ENCODE peak calls at places on chromosomes 7 and 10, in four cellular contexts. One of them, this sample, is unnamed.

GRCh38 chr7:94483843-94484242 is 25.8 kb upstream of the CASD1 start:
- DNase-seq in uterus: no peak
- DNase-seq in mammary epithelial cell: no peak
- DNase-seq in A549: no peak
- DNase-seq in this sample: no peak

GRCh38 chr7:150974468-150975391 is 3.4 kb downstream of the KCNH2 start:
- DNase-seq in uterus: peak; percentile 74
- DNase-seq in A549: peak; percentile 71
- DNase-seq in mammary epithelial cell: no peak
- DNase-seq in this sample: no peak

GRCh38 chr10:114356786-114357588 is 47.3 kb downstream of the AFAP1L2 start:
- DNase-seq in A549: no peak
- DNase-seq in uterus: no peak
- DNase-seq in mammary epithelial cell: peak; percentile 72
- DNase-seq in this sample: no peak

GRCh38 chr10:6174201-6174874 is 28.4 kb upstream of the PFKFB3 start:
- DNase-seq in uterus: no peak
- DNase-seq in A549: no peak
- DNase-seq in mammary epithelial cell: no peak
- DNase-seq in this sample: peak; percentile 61

GRCh38 chr7:6271694-6272371 is 591 bp downstream of the CYTH3 start:
- DNase-seq in uterus: peak; percentile 42
- DNase-seq in mammary epithelial cell: no peak
- DNase-seq in A549: peak; percentile 25
- DNase-seq in this sample: no peak

GRCh38 chr7:158362001-158362400 is 225.6 kb downstream of the PTPRN2 start:
- DNase-seq in mammary epithelial cell: no peak
- DNase-seq in uterus: no peak
- DNase-seq in A549: no peak
- DNase-seq in this sample: no peak

GRCh38 chr10:120506674-120507073 is 49.6 kb downstream of the PLPP4 start:
- DNase-seq in uterus: no peak
- DNase-seq in mammary epithelial cell: peak; percentile 80
- DNase-seq in A549: no peak
- DNase-seq in this sample: no peak

GRCh38 chr10:93745411-93746065 is 12.2 kb upstream of the LGI1 start:
- DNase-seq in uterus: no peak
- DNase-seq in mammary epithelial cell: no peak
- DNase-seq in A549: peak; percentile 32
- DNase-seq in this sample: peak; percentile 34

GRCh38 chr10:97780991-97781540 is 9.3 kb upstream of the SFRP5 start:
- DNase-seq in A549: no peak
- DNase-seq in uterus: no peak
- DNase-seq in mammary epithelial cell: no peak
- DNase-seq in this sample: no peak

GRCh38 chr7:111708072-111708471 is 145.8 kb upstream of the IMMP2L start:
- DNase-seq in uterus: no peak
- DNase-seq in A549: no peak
- DNase-seq in mammary epithelial cell: no peak
- DNase-seq in this sample: no peak

GRCh38 chr10:57202356-57202755 is 841.3 kb upstream of the ZWINT start:
- DNase-seq in uterus: no peak
- DNase-seq in A549: no peak
- DNase-seq in mammary epithelial cell: no peak
- DNase-seq in this sample: no peak

GRCh38 chr10:67553266-67553665 is 142.7 kb downstream of the CTNNA3 start:
- DNase-seq in uterus: no peak
- DNase-seq in A549: no peak
- DNase-seq in mammary epithelial cell: no peak
- DNase-seq in this sample: no peak

GRCh38 chr7:71637578-71637977 is 505.6 kb downstream of the GALNT17 start:
- DNase-seq in mammary epithelial cell: no peak
- DNase-seq in A549: no peak
- DNase-seq in uterus: no peak
- DNase-seq in this sample: no peak

GRCh38 chr10:80500572-80501380 is 36.9 kb upstream of the SH2D4B start:
- DNase-seq in uterus: no peak
- DNase-seq in mammary epithelial cell: no peak
- DNase-seq in A549: no peak
- DNase-seq in this sample: no peak

GRCh38 chr7:1942704-1943294 is 272.7 kb downstream of the ELFN1 start:
- DNase-seq in mammary epithelial cell: no peak
- DNase-seq in A549: no peak
- DNase-seq in uterus: no peak
- DNase-seq in this sample: no peak

GRCh38 chr10:30701471-30702173 is 72.1 kb upstream of the LYZL2 start:
- DNase-seq in uterus: peak; percentile 24
- DNase-seq in mammary epithelial cell: no peak
- DNase-seq in A549: no peak
- DNase-seq in this sample: no peak

GRCh38 chr7:126702242-126703016 is 550.3 kb downstream of the GRM8 start:
- DNase-seq in A549: no peak
- DNase-seq in mammary epithelial cell: no peak
- DNase-seq in uterus: no peak
- DNase-seq in this sample: no peak

GRCh38 chr10:33723181-33723580 is 388.7 kb upstream of the NRP1 start:
- DNase-seq in mammary epithelial cell: peak; percentile 82
- DNase-seq in A549: no peak
- DNase-seq in uterus: no peak
- DNase-seq in this sample: no peak

GRCh38 chr7:33733865-33734650 is 171.3 kb upstream of the BMPER start:
- DNase-seq in A549: no peak
- DNase-seq in mammary epithelial cell: no peak
- DNase-seq in uterus: no peak
- DNase-seq in this sample: no peak

GRCh38 chr7:108149908-108150307 is 19.7 kb upstream of the LAMB4 start:
- DNase-seq in mammary epithelial cell: no peak
- DNase-seq in uterus: no peak
- DNase-seq in A549: no peak
- DNase-seq in this sample: no peak

GRCh38 chr10:132654708-132655661 is 117.4 kb downstream of the INPP5A start:
- DNase-seq in A549: peak; percentile 86
- DNase-seq in mammary epithelial cell: peak; percentile 30
- DNase-seq in uterus: peak; percentile 59
- DNase-seq in this sample: no peak

GRCh38 chr7:73515184-73515583 is 6.9 kb downstream of the BAZ1B start:
- DNase-seq in mammary epithelial cell: no peak
- DNase-seq in uterus: no peak
- DNase-seq in A549: no peak
- DNase-seq in this sample: no peak

GRCh38 chr10:787933-788651 is 98.6 kb upstream of the DIP2C start:
- DNase-seq in A549: no peak
- DNase-seq in uterus: no peak
- DNase-seq in mammary epithelial cell: no peak
- DNase-seq in this sample: no peak

GRCh38 chr10:130805635-130806030 is 505.9 kb downstream of the TCERG1L start:
- DNase-seq in uterus: no peak
- DNase-seq in mammary epithelial cell: no peak
- DNase-seq in A549: no peak
- DNase-seq in this sample: no peak

GRCh38 chr7:154568346-154568745 is 434.6 kb downstream of the PAXIP1 start:
- DNase-seq in uterus: no peak
- DNase-seq in mammary epithelial cell: no peak
- DNase-seq in A549: no peak
- DNase-seq in this sample: no peak

GRCh38 chr10:1063232-1063862 is 7.2 kb downstream of the WDR37 start:
- DNase-seq in A549: no peak
- DNase-seq in mammary epithelial cell: no peak
- DNase-seq in uterus: no peak
- DNase-seq in this sample: no peak

GRCh38 chr10:4111593-4111992 is 326.6 kb upstream of the KLF6 start:
- DNase-seq in uterus: no peak
- DNase-seq in mammary epithelial cell: no peak
- DNase-seq in A549: no peak
- DNase-seq in this sample: no peak

GRCh38 chr7:28625446-28625845 is 213.1 kb downstream of the CREB5 start:
- DNase-seq in mammary epithelial cell: no peak
- DNase-seq in A549: no peak
- DNase-seq in uterus: no peak
- DNase-seq in this sample: no peak

GRCh38 chr10:133350283-133350949 is 3.2 kb downstream of the PRAP1 start:
- DNase-seq in uterus: no peak
- DNase-seq in mammary epithelial cell: no peak
- DNase-seq in A549: no peak
- DNase-seq in this sample: no peak

GRCh38 chr10:80453715-80454525 is at the start of gene TSPAN14:
- DNase-seq in uterus: peak; percentile 89
- DNase-seq in mammary epithelial cell: peak; percentile 78
- DNase-seq in A549: peak; percentile 72
- DNase-seq in this sample: peak; percentile 52

GRCh38 chr7:72187179-72187578 is 225.0 kb downstream of the CALN1 start:
- DNase-seq in uterus: no peak
- DNase-seq in A549: no peak
- DNase-seq in mammary epithelial cell: no peak
- DNase-seq in this sample: no peak

GRCh38 chr7:13628231-13629001 is 361.1 kb downstream of the ETV1 start:
- DNase-seq in uterus: no peak
- DNase-seq in mammary epithelial cell: peak; percentile 41
- DNase-seq in A549: no peak
- DNase-seq in this sample: no peak

GRCh38 chr10:117140525-117140902 is 2.4 kb upstream of the VAX1 start:
- DNase-seq in mammary epithelial cell: no peak
- DNase-seq in uterus: no peak
- DNase-seq in A549: no peak
- DNase-seq in this sample: no peak

GRCh38 chr10:102381983-102382382 is 13.5 kb upstream of the NFKB2 start:
- DNase-seq in uterus: no peak
- DNase-seq in A549: no peak
- DNase-seq in mammary epithelial cell: no peak
- DNase-seq in this sample: no peak

GRCh38 chr7:121604627-121605296 is 208.7 kb upstream of the FAM3C start:
- DNase-seq in uterus: no peak
- DNase-seq in mammary epithelial cell: peak; percentile 75
- DNase-seq in A549: no peak
- DNase-seq in this sample: no peak

GRCh38 chr10:111545806-111546205 is 469.0 kb downstream of the ADRA2A start:
- DNase-seq in uterus: no peak
- DNase-seq in A549: no peak
- DNase-seq in mammary epithelial cell: no peak
- DNase-seq in this sample: no peak

GRCh38 chr10:72108811-72109618 is 20.7 kb upstream of the SPOCK2 start:
- DNase-seq in uterus: no peak
- DNase-seq in A549: no peak
- DNase-seq in mammary epithelial cell: no peak
- DNase-seq in this sample: no peak
- H3K27ac ChIP-seq in uterus: no peak overlapping the region
- H3K27ac ChIP-seq in A549: no peak overlapping the region
- H3K27ac ChIP-seq in mammary epithelial cell: peak overlapping the region; percentile 95
- H3K27ac ChIP-seq in this sample: peak overlapping the region; percentile 10

DNA sequence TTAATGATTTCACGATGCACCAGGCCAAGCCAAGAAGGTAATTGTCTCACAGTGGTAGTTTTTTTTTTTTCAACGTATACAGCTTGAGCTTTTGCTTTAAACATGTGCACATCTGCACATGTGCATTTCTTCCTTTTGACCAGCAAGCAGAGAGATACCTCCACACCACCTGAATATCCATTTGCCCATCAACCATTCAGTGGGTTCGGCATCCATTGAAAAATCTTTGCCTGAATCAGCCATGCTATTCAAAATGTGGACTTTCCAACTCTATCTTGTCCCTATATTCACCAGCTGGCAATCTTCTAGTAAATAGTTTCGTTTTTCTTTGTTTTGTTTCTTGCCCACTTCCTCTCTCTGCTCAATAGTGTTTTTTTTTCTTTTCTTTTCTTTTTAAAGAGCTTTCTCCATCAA is 7.7 kb upstream of the TRA2A start:
- DNase-seq in uterus: no peak
- DNase-seq in mammary epithelial cell: no peak
- DNase-seq in A549: no peak
- DNase-seq in this sample: no peak
- H3K27ac ChIP-seq in uterus: no peak overlapping the region
- H3K27ac ChIP-seq in mammary epithelial cell: no peak overlapping the region
- H3K27ac ChIP-seq in A549: no peak overlapping the region
- H3K27ac ChIP-seq in this sample: no peak overlapping the region

GRCh38 chr7:125391921-125392320 is 462.3 kb upstream of the POT1 start:
- DNase-seq in mammary epithelial cell: no peak
- DNase-seq in uterus: no peak
- DNase-seq in A549: no peak
- DNase-seq in this sample: no peak

GRCh38 chr7:125382401-125382800 is 452.8 kb upstream of the POT1 start:
- DNase-seq in uterus: no peak
- DNase-seq in A549: no peak
- DNase-seq in mammary epithelial cell: no peak
- DNase-seq in this sample: no peak

GRCh38 chr7:125390866-125391265 is 461.2 kb upstream of the POT1 start:
- DNase-seq in uterus: no peak
- DNase-seq in A549: no peak
- DNase-seq in mammary epithelial cell: no peak
- DNase-seq in this sample: no peak

GRCh38 chr7:125383324-125383723 is 453.7 kb upstream of the POT1 start:
- DNase-seq in uterus: no peak
- DNase-seq in mammary epithelial cell: peak; percentile 4
- DNase-seq in A549: no peak
- DNase-seq in this sample: no peak

GRCh38 chr7:125386211-125386610 is 456.6 kb upstream of the POT1 start:
- DNase-seq in mammary epithelial cell: no peak
- DNase-seq in uterus: no peak
- DNase-seq in A549: no peak
- DNase-seq in this sample: no peak
- H3K27ac ChIP-seq in mammary epithelial cell: no peak overlapping the region
- H3K27ac ChIP-seq in uterus: no peak overlapping the region
- H3K27ac ChIP-seq in A549: no peak overlapping the region
- H3K27ac ChIP-seq in this sample: no peak overlapping the region

GRCh38 chr7:134899729-134900128 is 86.6 kb upstream of the AGBL3 start:
- DNase-seq in uterus: no peak
- DNase-seq in mammary epithelial cell: peak; percentile 79
- DNase-seq in A549: no peak
- DNase-seq in this sample: no peak
- H3K27ac ChIP-seq in uterus: peak overlapping the region; percentile 62
- H3K27ac ChIP-seq in mammary epithelial cell: peak overlapping the region; percentile 59
- H3K27ac ChIP-seq in A549: peak overlapping the region; percentile 86
- H3K27ac ChIP-seq in this sample: peak overlapping the region; percentile 16

DNA sequence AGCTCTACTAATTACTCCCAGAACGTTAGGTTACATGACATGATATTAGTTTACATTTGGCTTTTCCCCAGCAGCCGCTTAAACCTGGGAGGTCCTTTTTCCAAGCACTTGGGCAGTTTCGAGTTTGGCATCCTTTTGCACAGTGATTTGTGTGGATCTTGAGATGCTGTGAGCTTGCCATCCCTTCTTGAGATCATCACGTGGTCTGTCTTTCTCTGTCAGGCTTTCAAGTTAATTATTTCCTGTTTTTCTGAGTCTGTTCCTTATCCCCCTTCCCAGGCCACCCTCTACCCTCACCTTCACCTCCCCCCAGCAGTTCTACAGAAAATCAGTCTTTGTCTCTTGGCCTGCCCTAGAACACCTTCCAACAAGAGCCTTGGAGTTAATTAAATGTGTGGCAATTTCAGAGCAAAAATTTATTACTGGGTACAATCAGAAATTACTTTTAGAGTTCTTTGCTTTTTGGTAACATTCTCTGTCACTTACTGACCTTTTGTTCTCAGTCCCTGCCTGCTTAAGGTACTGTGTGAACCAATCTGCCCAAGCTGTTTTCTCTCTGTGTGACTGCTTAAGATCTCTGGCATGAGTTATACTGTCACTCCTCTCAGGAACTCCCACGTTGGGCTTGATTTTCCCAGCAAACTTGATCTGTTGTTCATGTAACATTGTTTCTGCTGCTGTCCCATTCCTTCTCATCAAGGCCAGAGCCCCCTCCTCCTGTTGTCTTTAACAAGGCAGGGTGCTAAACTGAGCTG is 3.1 kb upstream of the SLF2 start:
- DNase-seq in mammary epithelial cell: no peak
- DNase-seq in uterus: peak; percentile 26
- DNase-seq in A549: no peak
- DNase-seq in this sample: no peak
- H3K27ac ChIP-seq in mammary epithelial cell: no peak overlapping the region
- H3K27ac ChIP-seq in uterus: peak overlapping the region; percentile 65
- H3K27ac ChIP-seq in A549: peak overlapping the region; percentile 17
- H3K27ac ChIP-seq in this sample: no peak overlapping the region